ENCODE peak calls at places on chromosome 15, in four cellular contexts. P is activated CD8-positive, alpha-beta memory T cell treated with anti-CD3 and anti-CD28 coated beads for 48 hours; W is ELF-1; H is heart left ventricle. I is an unnamed sample.

GRCh38 chr15:64596701-64597468 is 136.5 kb downstream of the ZNF609 start:
- DNase-seq in P (no peak), W (peak), H (no peak), I (peak)

GRCh38 chr15:78162038-78162437 is 12.9 kb downstream of the IDH3A start:
- DNase-seq in P (no peak), W (no peak), H (no peak), I (no peak)

GRCh38 chr15:72488558-72488957 is 14.4 kb downstream of the ARIH1 start:
- DNase-seq in P (no peak), W (no peak), H (no peak), I (no peak)

GRCh38 chr15:45640610-45641009 is 5.8 kb downstream of the SQOR start:
- DNase-seq in P (no peak), W (no peak), H (no peak), I (no peak)

GRCh38 chr15:35117508-35118280 is 32.6 kb upstream of the NANOGP8 start:
- DNase-seq in P (no peak), W (no peak), H (no peak), I (no peak)

GRCh38 chr15:67639591-67639990 is 97.1 kb downstream of the MAP2K5 start:
- DNase-seq in P (no peak), W (no peak), H (no peak), I (no peak)

GRCh38 chr15:62115847-62116246 is 49.1 kb downstream of the C2CD4A start:
- DNase-seq in P (no peak), W (no peak), H (no peak), I (no peak)

GRCh38 chr15:80906159-80906775 is 83.4 kb downstream of the MESD start:
- DNase-seq in P (no peak), W (no peak), H (no peak), I (no peak)

GRCh38 chr15:44633603-44634002 is 29.9 kb downstream of the SPG11 start:
- DNase-seq in P (no peak), W (no peak), H (no peak), I (no peak)

GRCh38 chr15:58627046-58627445 is 122.5 kb downstream of the ADAM10 start:
- DNase-seq in P (no peak), W (no peak), H (no peak), I (no peak)

GRCh38 chr15:55281517-55282227 is 7.9 kb downstream of the RAB27A start:
- DNase-seq in P (no peak), W (no peak), H (no peak), I (no peak)

GRCh38 chr15:33344111-33344510 is 33.3 kb downstream of the RYR3 start:
- DNase-seq in P (no peak), W (no peak), H (no peak), I (no peak)

GRCh38 chr15:90994059-90994416 is 297 bp downstream of the PRC1 start:
- DNase-seq in P (no peak), W (no peak), H (peak), I (peak)

I was measured in H7.